ENCODE peak calls at places on chromosomes 1 and 21, in six cellular contexts. Y, L, I, A, H and U are unnamed samples.

GRCh38 chr1:242871631-242872030 is 347.1 kb upstream of the PLD5 start:
- DNase-seq in Y (no peak), L (no peak), I (no peak), A (no peak), H (no peak), U (no peak)

GRCh38 chr1:193569696-193570269 is 383.4 kb upstream of the B3GALT2 start:
- DNase-seq in Y (no peak), L (no peak), I (no peak), A (no peak), H (no peak), U (no peak)

GRCh38 chr1:198986442-198986841 is 347.6 kb downstream of the PTPRC start:
- DNase-seq in Y (no peak), L (no peak), I (no peak), A (no peak), H (no peak), U (no peak)

GRCh38 chr1:156138366-156138969 is 14.9 kb upstream of the SEMA4A start:
- DNase-seq in Y (no peak), L (no peak), I (no peak), A (no peak), H (no peak), U (no peak)

GRCh38 chr1:2156866-2157265 is 37.7 kb downstream of the FAAP20 start:
- DNase-seq in Y (no peak), L (no peak), I (no peak), A (no peak), H (no peak), U (no peak)

GRCh38 chr1:6794164-6794563 is 8.9 kb downstream of the CAMTA1 start:
- DNase-seq in Y (no peak), L (peak), I (no peak), A (peak), H (no peak), U (no peak)

GRCh38 chr1:45785583-45785982 is 17.8 kb upstream of the MAST2 start:
- DNase-seq in Y (no peak), L (peak), I (no peak), A (no peak), H (no peak), U (no peak)

GRCh38 chr1:208202333-208202987 is 41.7 kb downstream of the PLXNA2 start:
- DNase-seq in Y (no peak), L (no peak), I (no peak), A (peak), H (no peak), U (no peak)

GRCh38 chr1:66693856-66694255 is 58.4 kb upstream of the DYNLT5 start:
- DNase-seq in Y (no peak), L (no peak), I (no peak), A (peak), H (no peak), U (no peak)

GRCh38 chr1:12516741-12517140 is 101.3 kb downstream of the DHRS3 start:
- DNase-seq in Y (no peak), L (no peak), I (no peak), A (no peak), H (no peak), U (no peak)

GRCh38 chr1:156282143-156282478 is 514 bp downstream of the SMG5 start:
- DNase-seq in Y (no peak), L (no peak), I (peak), A (peak), H (no peak), U (no peak)

GRCh38 chr1:204255966-204256365 is 42.2 kb upstream of the GOLT1A start:
- DNase-seq in Y (no peak), L (no peak), I (no peak), A (no peak), H (no peak), U (no peak)

GRCh38 chr21:46048926-46049889 is 48.7 kb upstream of the COL6A2 start:
- DNase-seq in Y (no peak), L (no peak), I (no peak), A (peak), H (no peak), U (no peak)

GRCh38 chr1:111364690-111365089 is 62.8 kb downstream of the OVGP1 start:
- DNase-seq in Y (no peak), L (no peak), I (no peak), A (peak), H (no peak), U (no peak)

GRCh38 chr1:34479731-34480130 is 275.1 kb upstream of the GJB5 start:
- DNase-seq in Y (no peak), L (no peak), I (no peak), A (peak), H (no peak), U (no peak)

GRCh38 chr1:214422137-214422671 is 129.2 kb downstream of the PTPN14 start:
- DNase-seq in Y (no peak), L (no peak), I (no peak), A (no peak), H (no peak), U (no peak)

GRCh38 chr1:15577691-15578090 is 7.2 kb downstream of the AGMAT start:
- DNase-seq in Y (no peak), L (no peak), I (no peak), A (no peak), H (no peak), U (no peak)

GRCh38 chr1:24351918-24352637 is 32.9 kb downstream of the GRHL3 start:
- DNase-seq in Y (no peak), L (no peak), I (no peak), A (peak), H (no peak), U (no peak)

GRCh38 chr1:107184888-107185287 is 44.0 kb downstream of the NTNG1 start:
- DNase-seq in Y (no peak), L (no peak), I (no peak), A (no peak), H (no peak), U (no peak)

GRCh38 chr1:216216304-216216703 is 206.9 kb downstream of the USH2A start:
- DNase-seq in Y (no peak), L (no peak), I (no peak), A (no peak), H (no peak), U (no peak)

GRCh38 chr1:204161609-204162497 is 4.3 kb downstream of the REN start:
- DNase-seq in Y (no peak), L (no peak), I (no peak), A (no peak), H (no peak), U (no peak)

GRCh38 chr1:39850606-39851216 is 32.6 kb downstream of the TRIT1 start:
- DNase-seq in Y (no peak), L (no peak), I (no peak), A (no peak), H (no peak), U (no peak)

GRCh38 chr1:46948629-46949282 is 7.5 kb upstream of the CYP4A11 start:
- DNase-seq in Y (no peak), L (no peak), I (no peak), A (no peak), H (no peak), U (no peak)

GRCh38 chr21:17427831-17428483 is 84.9 kb upstream of the CXADR start:
- DNase-seq in Y (no peak), L (peak), I (no peak), A (no peak), H (no peak), U (no peak)

GRCh38 chr21:42763578-42764442 is 110.4 kb downstream of the PDE9A start:
- DNase-seq in Y (no peak), L (no peak), I (no peak), A (no peak), H (no peak), U (no peak)

GRCh38 chr21:26732442-26733221 is 112.6 kb downstream of the ADAMTS1 start:
- DNase-seq in Y (peak), L (peak), I (no peak), A (no peak), H (no peak), U (peak)

GRCh38 chr1:187692799-187693198 is 864.0 kb downstream of the PLA2G4A start:
- DNase-seq in Y (no peak), L (no peak), I (no peak), A (no peak), H (no peak), U (no peak)

GRCh38 chr1:77829851-77830250 is 50.4 kb downstream of the MIGA1 start:
- DNase-seq in Y (no peak), L (peak), I (no peak), A (no peak), H (no peak), U (no peak)

GRCh38 chr21:45264919-45265515 is 22.7 kb downstream of the POFUT2 start:
- DNase-seq in Y (no peak), L (no peak), I (no peak), A (no peak), H (no peak), U (no peak)

GRCh38 chr1:210677533-210677932 is 348.8 kb downstream of the HHAT start:
- DNase-seq in Y (no peak), L (no peak), I (no peak), A (no peak), H (no peak), U (no peak)

GRCh38 chr1:89739013-89739843 is 81.6 kb upstream of the LRRC8D start:
- DNase-seq in Y (no peak), L (no peak), I (no peak), A (no peak), H (no peak), U (no peak)

GRCh38 chr1:38608202-38608864 is 251.2 kb downstream of the RRAGC start:
- DNase-seq in Y (no peak), L (peak), I (peak), A (peak), H (no peak), U (no peak)

GRCh38 chr1:23521588-23521987 is 9.4 kb downstream of the E2F2 start:
- DNase-seq in Y (no peak), L (peak), I (no peak), A (no peak), H (no peak), U (no peak)

GRCh38 chr1:19058476-19058797 is 102.0 kb upstream of the IFFO2 start:
- DNase-seq in Y (no peak), L (no peak), I (no peak), A (no peak), H (no peak), U (no peak)

GRCh38 chr1:10906866-10907519 is 105.5 kb upstream of the TARDBP start:
- DNase-seq in Y (no peak), L (no peak), I (no peak), A (peak), H (no peak), U (no peak)

GRCh38 chr1:43135857-43136781 is 36.0 kb downstream of the EBNA1BP2 start:
- DNase-seq in Y (no peak), L (no peak), I (no peak), A (no peak), H (no peak), U (no peak)

GRCh38 chr21:24988941-24989340 is 618.3 kb downstream of the MRPL39 start:
- DNase-seq in Y (no peak), L (no peak), I (no peak), A (no peak), H (no peak), U (no peak)

GRCh38 chr1:145859491-145860159 is 744 bp upstream of the PIAS3 start:
- DNase-seq in Y (peak), L (peak), I (peak), A (peak), H (peak), U (peak)

GRCh38 chr1:241825581-241825980 is 22.4 kb upstream of the EXO1 start:
- DNase-seq in Y (no peak), L (no peak), I (no peak), A (no peak), H (no peak), U (no peak)